ENCODE peak calls at places on chromosomes 3 and 15, in nine cellular contexts. G is body of pancreas, R is IMR-90, Q is cardiac muscle cell, S is K562, H is uterus, Z is hepatocyte, U is ovary, J is OCI-LY7. B is an unnamed sample. For H3K36me3, the result is how much of the 10 kb centered on the place peaks cover.

GRCh38 chr3:50194903-50195500 is 3.6 kb downstream of the GNAT1 start:
- DNase-seq in G (peak), R (no peak), Q (no peak), S (peak), H (no peak), Z (peak), U (no peak), J (peak), B (no peak)

GRCh38 chr3:124174463-124174862 is 182.5 kb upstream of the ROPN1 start:
- DNase-seq in G (peak), R (no peak), Q (peak), S (no peak), H (peak), Z (peak), U (peak), J (no peak), B (peak)

GRCh38 chr3:70097084-70097483 is 97.6 kb downstream of the SAMMSON start:
- DNase-seq in G (no peak), R (no peak), Q (no peak), S (no peak), H (no peak), Z (no peak), U (no peak), J (no peak), B (no peak)

GRCh38 chr15:66221126-66221525 is 32.4 kb downstream of the MEGF11 start:
- DNase-seq in G (no peak), R (no peak), Q (no peak), S (no peak), H (no peak), Z (no peak), U (no peak), J (no peak), B (no peak)

GRCh38 chr3:129608087-129608935 is 1.8 kb upstream of the PLXND1 start:
- DNase-seq in G (peak), R (peak), Q (no peak), S (peak), H (no peak), Z (peak), U (no peak), J (peak), B (peak)

GRCh38 chr15:94230886-94231727 is at the start of gene MCTP2:
- DNase-seq in G (peak), R (peak), Q (peak), S (no peak), H (peak), Z (peak), U (peak), J (peak), B (peak)

GRCh38 chr3:47247131-47248064 is 35.2 kb downstream of the KIF9 start:
- DNase-seq in G (no peak), R (no peak), Q (no peak), S (no peak), H (no peak), Z (no peak), U (no peak), J (no peak), B (no peak)

GRCh38 chr3:23288286-23288685 is 85.2 kb downstream of the UBE2E2 start:
- DNase-seq in G (peak), R (peak), Q (peak), S (no peak), H (no peak), Z (peak), U (no peak), J (no peak), B (no peak)

GRCh38 chr15:26382416-26383086 is 390.3 kb downstream of the GABRB3 start:
- DNase-seq in G (no peak), R (no peak), Q (no peak), S (no peak), H (no peak), Z (no peak), U (no peak), J (no peak), B (no peak)

GRCh38 chr3:138148503-138148902 is 16.3 kb upstream of the A4GNT start:
- DNase-seq in G (no peak), R (no peak), Q (no peak), S (no peak), H (no peak), Z (no peak), U (no peak), J (no peak), B (no peak)

DNA sequence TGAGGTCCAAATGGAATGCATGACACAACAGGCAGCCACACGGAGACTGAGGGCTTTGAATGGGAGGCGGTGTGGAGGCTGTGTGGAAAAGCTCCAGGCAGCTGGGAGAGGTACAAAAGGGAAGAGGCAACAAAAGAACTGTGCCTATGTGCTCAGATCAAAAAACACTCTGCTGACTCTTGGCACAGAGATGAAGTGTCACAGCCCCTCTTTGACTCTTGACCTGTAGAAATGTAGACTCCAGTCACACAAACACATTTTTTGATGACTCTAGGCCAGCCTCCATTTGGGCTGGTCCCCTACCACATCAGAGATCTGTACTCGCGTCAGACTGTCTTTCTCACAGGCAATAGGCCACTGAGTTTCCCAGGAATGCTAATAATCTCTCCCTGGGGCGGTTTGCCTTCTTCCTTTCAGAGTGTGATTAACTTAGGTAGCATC is 456.1 kb downstream of the TUSC7 start:
- DNase-seq in G (no peak), R (peak), Q (no peak), S (no peak), H (no peak), Z (no peak), U (no peak), J (no peak), B (no peak)
- H3K36me3 ChIP-seq in G (under half), R (under half), Q (under half), S (under half), H (under half), Z (under half), U (under half), J (under half), B (under half)

DNA sequence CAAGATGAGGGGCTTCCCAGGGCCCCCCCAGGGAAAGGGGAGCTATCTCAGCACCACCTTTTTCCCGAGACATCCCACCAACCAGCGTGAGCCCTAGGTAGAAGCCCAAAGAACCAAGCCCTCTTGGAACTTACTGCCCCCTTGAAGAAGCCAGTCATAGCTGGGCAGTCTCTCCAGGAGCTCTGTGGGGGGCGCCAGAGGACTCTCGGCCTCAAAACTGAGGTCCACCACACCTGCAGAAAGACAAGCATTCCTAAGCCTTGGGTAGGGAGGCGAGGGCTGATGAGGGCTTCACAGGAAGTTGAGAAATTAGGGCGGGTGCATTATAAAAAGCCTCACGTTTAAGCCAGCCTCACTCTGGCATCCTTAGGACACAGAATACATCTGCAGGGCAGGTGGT is 9.0 kb downstream of the SSUH2 start:
- DNase-seq in G (no peak), R (no peak), Q (no peak), S (no peak), H (no peak), Z (no peak), U (no peak), J (peak), B (no peak)
- TF ChIP-seq CTCF in G (no peak), R (no peak), Q (no peak), S (peak), H (no peak), Z (peak), U (no peak), J (peak), B (no peak)

GRCh38 chr3:68620211-68620610 is 312.1 kb downstream of the TAFA4 start:
- DNase-seq in G (no peak), R (no peak), Q (no peak), S (no peak), H (no peak), Z (no peak), U (no peak), J (no peak), B (peak)
- H3K36me3 ChIP-seq in G (under half), R (under half), Q (under half), S (under half), H (under half), Z (under half), U (under half), J (under half), B (under half)

GRCh38 chr3:182728248-182728647 is 65.1 kb upstream of the ATP11B start:
- DNase-seq in G (no peak), R (no peak), Q (no peak), S (no peak), H (no peak), Z (no peak), U (no peak), J (no peak), B (no peak)
- TF ChIP-seq CTCF in G (no peak), R (no peak), Q (no peak), S (no peak), H (no peak), Z (no peak), U (no peak), J (no peak), B (no peak)

GRCh38 chr3:66484106-66484857 is 16.5 kb downstream of the LRIG1 start:
- DNase-seq in G (no peak), R (no peak), Q (no peak), S (no peak), H (no peak), Z (no peak), U (no peak), J (no peak), B (no peak)

GRCh38 chr3:66486187-66486586 is 14.6 kb downstream of the LRIG1 start:
- DNase-seq in G (no peak), R (peak), Q (no peak), S (no peak), H (no peak), Z (no peak), U (peak), J (no peak), B (no peak)

GRCh38 chr3:66486646-66487045 is 14.2 kb downstream of the LRIG1 start:
- DNase-seq in G (no peak), R (peak), Q (no peak), S (no peak), H (no peak), Z (no peak), U (no peak), J (no peak), B (no peak)

GRCh38 chr3:66487475-66487874 is 13.3 kb downstream of the LRIG1 start:
- DNase-seq in G (no peak), R (peak), Q (no peak), S (no peak), H (no peak), Z (no peak), U (no peak), J (no peak), B (no peak)

DNA sequence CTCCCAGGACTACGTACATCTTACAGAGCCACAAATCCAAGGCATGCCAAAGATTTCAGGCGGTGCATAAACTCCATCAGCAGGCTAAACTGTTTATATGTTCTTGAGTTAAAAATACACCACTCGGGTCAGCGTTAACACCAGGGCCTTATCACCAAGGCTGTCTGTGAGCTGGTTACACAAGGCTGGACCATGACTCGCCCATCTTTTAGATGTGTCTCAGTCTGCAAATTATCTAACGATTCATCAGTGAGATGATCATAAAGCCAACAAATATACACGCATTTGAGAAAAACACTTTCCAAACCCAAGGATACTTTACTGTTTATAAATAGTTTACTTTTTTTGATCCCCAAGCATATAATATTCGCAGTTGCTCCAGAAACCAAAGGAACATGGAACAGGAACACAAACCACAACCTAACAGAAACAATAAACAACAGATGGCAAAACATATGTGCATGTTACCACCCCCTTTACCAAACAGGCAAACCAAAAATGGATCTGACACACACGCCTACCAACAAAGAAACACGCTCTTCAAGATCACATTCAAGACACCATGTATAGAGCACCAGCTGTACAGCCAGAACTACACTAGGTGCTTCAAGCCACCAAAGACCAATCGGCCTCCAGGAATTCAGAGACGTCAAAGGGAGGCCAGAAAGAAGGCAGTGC is 15.4 kb downstream of the LRIG1 start:
- DNase-seq in G (no peak), R (peak), Q (peak), S (no peak), H (no peak), Z (no peak), U (peak), J (no peak), B (no peak)
- H3K36me3 ChIP-seq in G (under half), R (under half), Q (under half), S (under half), H (under half), Z (under half), U (under half), J (half or more), B (under half)

DNA sequence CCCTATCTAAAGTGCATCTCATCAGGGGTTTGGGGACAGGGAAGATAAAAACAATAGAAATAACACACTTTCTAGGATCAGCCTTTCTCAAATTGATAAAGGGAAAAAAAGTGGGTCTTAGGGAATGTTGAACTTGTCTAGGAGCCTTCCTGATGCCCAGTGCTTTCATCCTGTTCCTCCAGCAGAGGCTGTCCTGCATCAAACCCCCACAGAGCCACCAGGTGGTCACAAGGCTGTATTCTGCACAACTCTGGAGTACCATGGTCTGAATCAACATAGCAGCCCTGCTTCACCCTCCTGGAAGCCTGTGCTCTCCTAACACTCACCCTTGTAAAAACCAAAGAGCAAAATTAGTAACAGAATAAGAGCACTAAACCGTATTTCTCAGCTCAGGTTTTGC is 118.5 kb upstream of the SLC25A36 start:
- DNase-seq in G (no peak), R (no peak), Q (no peak), S (no peak), H (no peak), Z (no peak), U (no peak), J (no peak), B (no peak)
- TF ChIP-seq CTCF in G (no peak), R (no peak), Q (no peak), S (no peak), H (no peak), Z (no peak), U (no peak), J (peak), B (no peak)